ENCODE peak calls at places on chromosomes 13 and 19, in four cellular contexts. M is stimulated activated CD8-positive, alpha-beta memory T cell treated with anti-CD3 and anti-CD28 coated beads, Interleukin-15, amount 100 ng/mL, for 4 hours; A is skeletal muscle cell; U is T-helper 17 cell. Z is an unnamed sample.

GRCh38 chr13:84366484-84366883 is 484.2 kb upstream of the SLITRK1 start:
- DNase-seq in U (no peak), M (no peak), A (no peak), Z (no peak)

GRCh38 chr13:30026093-30026492 is 175.7 kb upstream of the UBL3 start:
- DNase-seq in U (no peak), A (peak), M (no peak), Z (no peak)

GRCh38 chr13:53783466-53783865 is 754.9 kb downstream of the OLFM4 start:
- DNase-seq in A (no peak), U (no peak), M (no peak), Z (no peak)

GRCh38 chr13:112722433-112723250 is 32.8 kb downstream of the ATP11A start:
- DNase-seq in A (no peak), U (no peak), M (no peak), Z (peak)

GRCh38 chr13:24925318-24926231 is 161.6 kb downstream of the RNF17 start:
- DNase-seq in M (no peak), U (no peak), A (no peak), Z (no peak)

GRCh38 chr19:31317542-31317941 is 31.7 kb downstream of the TSHZ3 start:
- DNase-seq in A (no peak), U (no peak), M (no peak), Z (no peak)

GRCh38 chr19:15038304-15038703 is 11.0 kb upstream of the CASP14 start:
- DNase-seq in U (no peak), A (peak), M (no peak), Z (peak)

GRCh38 chr13:25085125-25085742 is 10.7 kb upstream of the PABPC3 start:
- DNase-seq in A (peak), M (no peak), U (no peak), Z (peak)

GRCh38 chr19:56566904-56567273 is 379 bp upstream of the ZNF470 start:
- DNase-seq in A (no peak), M (no peak), U (no peak), Z (peak)

Z was measured in PC-9.